ENCODE peak calls at places on chromosome 11, in nine cellular contexts. One of them, this sample, is unnamed.

GRCh38 chr11:16356057-16356750 is at the start of gene SOX6:
- DNase-seq in HCT116: no peak
- DNase-seq in WTC11: no peak
- DNase-seq in astrocyte of the cerebellum: peak
- DNase-seq in DND-41: no peak
- DNase-seq in GM20000: no peak
- DNase-seq in left ventricle myocardium inferior: no peak
- DNase-seq in osteoblast: peak
- DNase-seq in Calu3: peak
- DNase-seq in this sample: no peak

GRCh38 chr11:15038963-15039362 is 34.4 kb upstream of the CALCB start:
- DNase-seq in DND-41: no peak
- DNase-seq in astrocyte of the cerebellum: no peak
- DNase-seq in Calu3: no peak
- DNase-seq in GM20000: no peak
- DNase-seq in left ventricle myocardium inferior: no peak
- DNase-seq in WTC11: no peak
- DNase-seq in osteoblast: no peak
- DNase-seq in HCT116: peak
- DNase-seq in this sample: no peak

GRCh38 chr11:7143908-7144307 is 55.1 kb downstream of the RBMXL2 start:
- DNase-seq in DND-41: no peak
- DNase-seq in HCT116: peak
- DNase-seq in GM20000: no peak
- DNase-seq in osteoblast: no peak
- DNase-seq in Calu3: no peak
- DNase-seq in astrocyte of the cerebellum: peak
- DNase-seq in WTC11: no peak
- DNase-seq in left ventricle myocardium inferior: no peak
- DNase-seq in this sample: peak

GRCh38 chr11:126129681-126130671 is 67.3 kb upstream of the CDON start:
- DNase-seq in GM20000: no peak
- DNase-seq in DND-41: no peak
- DNase-seq in WTC11: no peak
- DNase-seq in Calu3: no peak
- DNase-seq in osteoblast: no peak
- DNase-seq in astrocyte of the cerebellum: no peak
- DNase-seq in HCT116: no peak
- DNase-seq in left ventricle myocardium inferior: no peak
- DNase-seq in this sample: no peak

GRCh38 chr11:125165664-125166346 is 1.3 kb downstream of the PKNOX2 start:
- DNase-seq in HCT116: no peak
- DNase-seq in DND-41: no peak
- DNase-seq in Calu3: no peak
- DNase-seq in GM20000: peak
- DNase-seq in astrocyte of the cerebellum: no peak
- DNase-seq in osteoblast: peak
- DNase-seq in left ventricle myocardium inferior: no peak
- DNase-seq in WTC11: no peak
- DNase-seq in this sample: no peak

GRCh38 chr11:47389577-47390072 is 11.3 kb upstream of the SPI1 start:
- DNase-seq in Calu3: no peak
- DNase-seq in osteoblast: peak
- DNase-seq in HCT116: no peak
- DNase-seq in WTC11: no peak
- DNase-seq in GM20000: no peak
- DNase-seq in astrocyte of the cerebellum: no peak
- DNase-seq in DND-41: no peak
- DNase-seq in left ventricle myocardium inferior: no peak
- DNase-seq in this sample: no peak

GRCh38 chr11:84146826-84147225 is 860.7 kb upstream of the CCDC90B start:
- DNase-seq in GM20000: no peak
- DNase-seq in Calu3: no peak
- DNase-seq in osteoblast: no peak
- DNase-seq in WTC11: no peak
- DNase-seq in DND-41: no peak
- DNase-seq in astrocyte of the cerebellum: no peak
- DNase-seq in left ventricle myocardium inferior: no peak
- DNase-seq in HCT116: no peak
- DNase-seq in this sample: no peak

GRCh38 chr11:115580927-115581680 is 76.9 kb upstream of the CADM1 start:
- DNase-seq in osteoblast: no peak
- DNase-seq in left ventricle myocardium inferior: peak
- DNase-seq in DND-41: no peak
- DNase-seq in GM20000: no peak
- DNase-seq in WTC11: no peak
- DNase-seq in astrocyte of the cerebellum: no peak
- DNase-seq in HCT116: no peak
- DNase-seq in Calu3: no peak
- DNase-seq in this sample: no peak

GRCh38 chr11:133968300-133968699 is 11.5 kb upstream of the IGSF9B start:
- DNase-seq in astrocyte of the cerebellum: no peak
- DNase-seq in DND-41: peak
- DNase-seq in Calu3: no peak
- DNase-seq in HCT116: no peak
- DNase-seq in osteoblast: no peak
- DNase-seq in left ventricle myocardium inferior: no peak
- DNase-seq in WTC11: peak
- DNase-seq in GM20000: no peak
- DNase-seq in this sample: no peak

GRCh38 chr11:65773784-65774411 is 6.9 kb downstream of the AP5B1 start:
- DNase-seq in WTC11: no peak
- DNase-seq in DND-41: no peak
- DNase-seq in Calu3: no peak
- DNase-seq in left ventricle myocardium inferior: no peak
- DNase-seq in GM20000: no peak
- DNase-seq in osteoblast: peak
- DNase-seq in HCT116: no peak
- DNase-seq in astrocyte of the cerebellum: no peak
- DNase-seq in this sample: no peak
- TF ChIP-seq CTCF in WTC11: no peak
- TF ChIP-seq CTCF in DND-41: no peak
- TF ChIP-seq CTCF in Calu3: no peak
- TF ChIP-seq CTCF in left ventricle myocardium inferior: no peak
- TF ChIP-seq CTCF in GM20000: no peak
- TF ChIP-seq CTCF in osteoblast: peak
- TF ChIP-seq CTCF in HCT116: no peak
- TF ChIP-seq CTCF in astrocyte of the cerebellum: peak
- TF ChIP-seq CTCF in this sample: no peak

GRCh38 chr11:71282581-71283351 is 30.4 kb upstream of the SHANK2 start:
- DNase-seq in Calu3: peak
- DNase-seq in GM20000: no peak
- DNase-seq in left ventricle myocardium inferior: no peak
- DNase-seq in WTC11: no peak
- DNase-seq in DND-41: no peak
- DNase-seq in osteoblast: peak
- DNase-seq in astrocyte of the cerebellum: no peak
- DNase-seq in HCT116: peak
- DNase-seq in this sample: no peak

GRCh38 chr11:71284525-71285092 is 32.2 kb upstream of the SHANK2 start:
- DNase-seq in Calu3: peak
- DNase-seq in left ventricle myocardium inferior: no peak
- DNase-seq in astrocyte of the cerebellum: no peak
- DNase-seq in DND-41: no peak
- DNase-seq in osteoblast: no peak
- DNase-seq in WTC11: no peak
- DNase-seq in GM20000: no peak
- DNase-seq in HCT116: no peak
- DNase-seq in this sample: no peak

GRCh38 chr11:71285111-71285510 is 32.7 kb upstream of the SHANK2 start:
- DNase-seq in astrocyte of the cerebellum: no peak
- DNase-seq in HCT116: no peak
- DNase-seq in DND-41: no peak
- DNase-seq in GM20000: no peak
- DNase-seq in left ventricle myocardium inferior: no peak
- DNase-seq in osteoblast: no peak
- DNase-seq in WTC11: no peak
- DNase-seq in Calu3: no peak
- DNase-seq in this sample: no peak

GRCh38 chr11:71283960-71284359 is 31.6 kb upstream of the SHANK2 start:
- DNase-seq in GM20000: no peak
- DNase-seq in DND-41: no peak
- DNase-seq in astrocyte of the cerebellum: no peak
- DNase-seq in Calu3: peak
- DNase-seq in left ventricle myocardium inferior: no peak
- DNase-seq in osteoblast: peak
- DNase-seq in HCT116: no peak
- DNase-seq in WTC11: no peak
- DNase-seq in this sample: no peak

GRCh38 chr11:71286701-71287643 is 34.6 kb upstream of the SHANK2 start:
- DNase-seq in Calu3: peak
- DNase-seq in GM20000: no peak
- DNase-seq in WTC11: peak
- DNase-seq in left ventricle myocardium inferior: no peak
- DNase-seq in astrocyte of the cerebellum: peak
- DNase-seq in DND-41: no peak
- DNase-seq in HCT116: no peak
- DNase-seq in osteoblast: peak
- DNase-seq in this sample: peak
- TF ChIP-seq CTCF in Calu3: no peak
- TF ChIP-seq CTCF in GM20000: no peak
- TF ChIP-seq CTCF in WTC11: no peak
- TF ChIP-seq CTCF in left ventricle myocardium inferior: no peak
- TF ChIP-seq CTCF in astrocyte of the cerebellum: no peak
- TF ChIP-seq CTCF in DND-41: no peak
- TF ChIP-seq CTCF in HCT116: no peak
- TF ChIP-seq CTCF in osteoblast: no peak
- TF ChIP-seq CTCF in this sample: no peak

DNA sequence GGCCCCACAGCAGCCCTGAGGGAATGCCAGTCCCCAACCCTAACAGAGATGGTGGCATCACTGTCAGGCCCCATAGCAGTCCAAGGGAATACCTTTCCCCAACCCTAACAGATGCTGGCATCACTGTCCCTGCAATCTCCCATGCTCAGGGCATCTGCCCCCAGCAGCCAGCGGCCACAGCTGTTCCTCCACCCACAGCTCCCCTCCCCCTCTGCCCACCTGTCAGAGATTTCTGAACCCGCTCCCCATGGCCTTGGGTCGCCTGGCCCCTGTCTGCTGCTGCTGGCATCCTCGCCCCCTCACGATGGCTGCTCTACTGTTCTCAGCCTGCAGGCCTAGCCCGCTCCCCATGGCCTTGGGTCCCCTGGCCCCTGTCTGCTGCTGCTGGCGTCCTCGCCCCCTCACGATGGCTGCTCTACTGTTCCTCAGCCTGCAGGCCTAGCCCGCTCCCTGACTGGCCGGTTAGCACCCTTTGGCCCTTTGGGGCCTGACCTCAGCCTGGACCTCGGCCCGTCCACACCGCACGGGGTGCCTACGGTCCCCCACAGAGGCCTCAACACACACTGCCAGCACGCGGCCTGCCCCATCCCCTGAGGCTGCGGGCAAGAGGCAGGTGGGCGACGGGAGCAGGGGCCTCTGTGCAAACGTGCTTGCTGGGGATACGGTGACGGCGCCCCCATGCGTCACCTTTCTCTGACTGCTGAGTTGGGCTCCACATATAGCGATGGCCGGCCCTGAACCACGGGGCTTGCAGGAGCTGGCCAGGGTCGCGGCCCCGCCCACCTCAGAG is 20.7 kb downstream of the CHID1 start:
- DNase-seq in osteoblast: no peak
- DNase-seq in left ventricle myocardium inferior: no peak
- DNase-seq in WTC11: peak
- DNase-seq in HCT116: no peak
- DNase-seq in astrocyte of the cerebellum: no peak
- DNase-seq in Calu3: no peak
- DNase-seq in GM20000: no peak
- DNase-seq in DND-41: no peak
- DNase-seq in this sample: no peak
- TF ChIP-seq CTCF in osteoblast: no peak
- TF ChIP-seq CTCF in left ventricle myocardium inferior: no peak
- TF ChIP-seq CTCF in WTC11: no peak
- TF ChIP-seq CTCF in HCT116: no peak
- TF ChIP-seq CTCF in astrocyte of the cerebellum: no peak
- TF ChIP-seq CTCF in Calu3: no peak
- TF ChIP-seq CTCF in GM20000: no peak
- TF ChIP-seq CTCF in DND-41: no peak
- TF ChIP-seq CTCF in this sample: no peak

DNA sequence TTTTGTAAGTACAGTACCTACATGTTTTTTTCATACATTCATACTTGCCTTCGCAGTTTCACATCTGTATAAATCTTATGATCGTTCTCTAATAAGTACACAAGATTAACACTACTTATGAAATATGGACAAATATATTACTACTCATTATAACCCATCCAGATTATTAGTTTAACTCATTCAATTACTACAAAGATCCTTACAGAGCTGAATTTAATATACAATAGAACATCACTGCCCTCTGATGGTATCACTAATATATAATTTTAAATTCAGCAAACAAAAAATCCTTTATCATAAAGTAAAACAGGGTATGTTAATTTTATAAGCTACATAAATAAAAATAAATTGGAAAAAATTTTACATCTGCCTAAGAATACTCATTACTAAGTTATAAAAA is 7.4 kb downstream of the SVIP start:
- DNase-seq in osteoblast: no peak
- DNase-seq in left ventricle myocardium inferior: no peak
- DNase-seq in GM20000: no peak
- DNase-seq in DND-41: no peak
- DNase-seq in astrocyte of the cerebellum: no peak
- DNase-seq in WTC11: no peak
- DNase-seq in Calu3: no peak
- DNase-seq in HCT116: no peak
- DNase-seq in this sample: no peak
- TF ChIP-seq CTCF in osteoblast: no peak
- TF ChIP-seq CTCF in left ventricle myocardium inferior: no peak
- TF ChIP-seq CTCF in GM20000: no peak
- TF ChIP-seq CTCF in DND-41: no peak
- TF ChIP-seq CTCF in astrocyte of the cerebellum: no peak
- TF ChIP-seq CTCF in WTC11: no peak
- TF ChIP-seq CTCF in Calu3: no peak
- TF ChIP-seq CTCF in HCT116: no peak
- TF ChIP-seq CTCF in this sample: no peak

DNA sequence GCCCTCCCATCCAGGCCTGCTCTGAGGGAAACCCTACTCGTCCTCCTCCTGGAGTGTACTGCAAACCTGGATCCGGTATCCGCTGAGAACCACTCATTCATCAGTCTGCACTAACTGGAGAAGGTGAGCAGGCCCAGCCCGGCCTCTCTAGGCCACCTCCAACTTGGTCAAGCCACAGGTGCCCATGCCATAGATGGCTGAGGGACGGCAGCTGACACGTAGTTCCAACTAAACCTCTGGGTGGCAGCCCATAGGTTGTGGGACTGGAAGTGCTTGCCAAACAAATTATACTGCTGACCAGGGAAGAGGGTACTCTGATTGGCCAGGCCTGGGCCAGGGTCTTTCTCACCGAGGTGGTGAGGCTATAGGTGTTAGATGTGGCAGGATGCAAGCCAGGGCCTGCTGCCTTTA is 5.9 kb downstream of the KCNQ1OT1 start:
- DNase-seq in GM20000: no peak
- DNase-seq in astrocyte of the cerebellum: no peak
- DNase-seq in Calu3: no peak
- DNase-seq in DND-41: no peak
- DNase-seq in WTC11: peak
- DNase-seq in left ventricle myocardium inferior: peak
- DNase-seq in HCT116: no peak
- DNase-seq in osteoblast: peak
- DNase-seq in this sample: no peak
- TF ChIP-seq CTCF in GM20000: peak
- TF ChIP-seq CTCF in astrocyte of the cerebellum: no peak
- TF ChIP-seq CTCF in Calu3: no peak
- TF ChIP-seq CTCF in DND-41: no peak
- TF ChIP-seq CTCF in WTC11: no peak
- TF ChIP-seq CTCF in left ventricle myocardium inferior: no peak
- TF ChIP-seq CTCF in HCT116: no peak
- TF ChIP-seq CTCF in osteoblast: no peak
- TF ChIP-seq CTCF in this sample: no peak